ENCODE peak calls at places on chromosomes 3 and 15, in seven cellular contexts. S, B, F, Y, R, V and K are unnamed samples.

GRCh38 chr15:98547741-98548166 is 100.6 kb upstream of the IGF1R start:
- DNase-seq in R (peak), V (no peak), B (no peak), S (no peak), F (no peak), Y (peak), K (no peak)

GRCh38 chr3:96449341-96449740 is 365.1 kb upstream of the EPHA6 start:
- DNase-seq in V (no peak), B (no peak), R (no peak), F (no peak), S (no peak), Y (no peak), K (no peak)

GRCh38 chr15:92510163-92510882 is 116.6 kb downstream of the ST8SIA2 start:
- DNase-seq in V (no peak), R (no peak), F (no peak), Y (no peak), B (no peak), S (peak), K (no peak)

GRCh38 chr15:52234596-52235541 is 43.7 kb upstream of the GNB5 start:
- DNase-seq in S (no peak), Y (no peak), B (no peak), V (no peak), F (no peak), R (no peak), K (no peak)

GRCh38 chr3:169966951-169967915 is 626 bp downstream of the SEC62 start:
- DNase-seq in F (peak), V (peak), B (no peak), S (peak), Y (peak), R (no peak), K (no peak)

GRCh38 chr15:94840794-94841587 is 609.6 kb downstream of the MCTP2 start:
- DNase-seq in B (no peak), V (no peak), S (no peak), R (no peak), Y (no peak), F (no peak), K (peak)

GRCh38 chr3:16800361-16800760 is 84.4 kb upstream of the PLCL2 start:
- DNase-seq in V (no peak), Y (no peak), S (no peak), B (no peak), R (no peak), F (no peak), K (no peak)

GRCh38 chr3:43759297-43759782 is 68.6 kb downstream of the ABHD5 start:
- DNase-seq in R (no peak), F (peak), V (no peak), Y (no peak), B (no peak), S (peak), K (no peak)

GRCh38 chr15:55499158-55499557 is 8.9 kb downstream of the DNAAF4 start:
- DNase-seq in F (no peak), S (no peak), R (no peak), V (no peak), B (no peak), Y (no peak), K (no peak)

GRCh38 chr3:150414273-150414672 is 6.2 kb downstream of the TSC22D2 start:
- DNase-seq in Y (no peak), V (no peak), R (no peak), F (no peak), B (no peak), S (no peak), K (no peak)

GRCh38 chr15:78374436-78375393 is 34.6 kb downstream of the CRABP1 start:
- DNase-seq in F (no peak), S (peak), V (peak), R (no peak), B (peak), Y (peak), K (no peak)

GRCh38 chr15:69557340-69558137 is 104.9 kb downstream of the RPLP1 start:
- DNase-seq in Y (no peak), S (peak), V (peak), F (no peak), R (no peak), B (no peak), K (no peak)

GRCh38 chr3:194884649-194885315 is 199.1 kb downstream of the FAM43A start:
- DNase-seq in F (peak), B (no peak), V (no peak), R (no peak), Y (no peak), S (no peak), K (no peak)

GRCh38 chr15:82132116-82132515 is 86.3 kb upstream of the MEX3B start:
- DNase-seq in F (no peak), S (no peak), B (no peak), V (no peak), Y (no peak), R (no peak), K (no peak)

GRCh38 chr15:101131489-101132389 is 120.1 kb downstream of the CHSY1 start:
- DNase-seq in R (no peak), B (no peak), S (no peak), V (no peak), Y (no peak), F (no peak), K (no peak)

GRCh38 chr15:48794697-48795134 is 16.2 kb downstream of the CEP152 start:
- DNase-seq in Y (no peak), R (no peak), B (no peak), F (no peak), S (peak), V (no peak), K (no peak)

GRCh38 chr15:78069052-78069414 is 8.5 kb downstream of the TBC1D2B start:
- DNase-seq in F (no peak), B (no peak), V (no peak), S (no peak), R (no peak), Y (no peak), K (no peak)

GRCh38 chr15:92715753-92716152 is 60.2 kb upstream of the FAM174B start:
- DNase-seq in F (no peak), V (no peak), S (no peak), R (no peak), B (no peak), Y (no peak), K (no peak)

GRCh38 chr3:78707094-78707493 is 1060.7 kb downstream of the ROBO1 start:
- DNase-seq in F (no peak), S (no peak), V (no peak), Y (no peak), B (no peak), R (no peak), K (no peak)

GRCh38 chr3:189267981-189268613 is 96.3 kb downstream of the TPRG1 start:
- DNase-seq in Y (no peak), F (no peak), B (no peak), V (no peak), S (peak), R (no peak), K (no peak)

GRCh38 chr15:95953032-95953431 is 377.5 kb upstream of the NR2F2 start:
- DNase-seq in B (no peak), R (no peak), Y (no peak), S (no peak), F (no peak), V (no peak), K (no peak)

GRCh38 chr3:51340311-51340829 is 44.7 kb upstream of the MANF start:
- DNase-seq in F (no peak), V (no peak), Y (no peak), S (peak), R (no peak), B (no peak), K (no peak)

GRCh38 chr3:126763035-126763434 is 59.0 kb downstream of the CHCHD6 start:
- DNase-seq in B (no peak), S (no peak), Y (no peak), V (no peak), F (no peak), R (no peak), K (no peak)

GRCh38 chr15:65902373-65902772 is 33.1 kb downstream of the RAB11A start:
- DNase-seq in S (peak), B (no peak), F (peak), V (no peak), Y (peak), R (no peak), K (no peak)

GRCh38 chr3:74445541-74445940 is 168.9 kb downstream of the CNTN3 start:
- DNase-seq in F (no peak), R (no peak), Y (no peak), S (no peak), B (no peak), V (no peak), K (no peak)

GRCh38 chr3:127451321-127451720 is 139.2 kb downstream of the TPRA1 start:
- DNase-seq in Y (no peak), R (peak), V (peak), B (peak), F (no peak), S (no peak), K (peak)

GRCh38 chr3:54870423-54870822 is 57.4 kb downstream of the LRTM1 start:
- DNase-seq in V (no peak), R (no peak), S (peak), F (no peak), Y (no peak), B (no peak), K (no peak)

GRCh38 chr3:142817897-142818296 is 71.0 kb downstream of the PCOLCE2 start:
- DNase-seq in S (no peak), Y (no peak), B (no peak), R (no peak), F (no peak), V (no peak), K (no peak)

GRCh38 chr3:80051602-80051962 is 283.8 kb upstream of the ROBO1 start:
- DNase-seq in R (no peak), V (no peak), S (no peak), B (no peak), F (no peak), Y (no peak), K (no peak)

GRCh38 chr3:47161983-47162694 is 1.8 kb downstream of the SETD2 start:
- DNase-seq in B (no peak), S (no peak), V (no peak), Y (no peak), R (no peak), F (no peak), K (no peak)

GRCh38 chr15:66007663-66008262 is 138.5 kb downstream of the RAB11A start:
- DNase-seq in F (no peak), Y (no peak), S (no peak), V (no peak), B (no peak), R (no peak), K (no peak)

GRCh38 chr3:113498221-113499005 is 16.5 kb downstream of the SPICE1 start:
- DNase-seq in V (no peak), R (no peak), F (no peak), B (no peak), Y (no peak), S (peak), K (no peak)
- H3K27ac ChIP-seq in V (no peak), R (no peak), F (no peak), B (no peak), Y (no peak), S (peak), K (no peak)

GRCh38 chr3:40782086-40782721 is 257.4 kb downstream of the ZNF621 start:
- DNase-seq in V (no peak), Y (no peak), F (no peak), S (peak), B (no peak), R (no peak), K (no peak)
- TF ChIP-seq CTCF in V (no peak), Y (no peak), F (peak), S (no peak), B (no peak), R (no peak), K (no peak)

DNA sequence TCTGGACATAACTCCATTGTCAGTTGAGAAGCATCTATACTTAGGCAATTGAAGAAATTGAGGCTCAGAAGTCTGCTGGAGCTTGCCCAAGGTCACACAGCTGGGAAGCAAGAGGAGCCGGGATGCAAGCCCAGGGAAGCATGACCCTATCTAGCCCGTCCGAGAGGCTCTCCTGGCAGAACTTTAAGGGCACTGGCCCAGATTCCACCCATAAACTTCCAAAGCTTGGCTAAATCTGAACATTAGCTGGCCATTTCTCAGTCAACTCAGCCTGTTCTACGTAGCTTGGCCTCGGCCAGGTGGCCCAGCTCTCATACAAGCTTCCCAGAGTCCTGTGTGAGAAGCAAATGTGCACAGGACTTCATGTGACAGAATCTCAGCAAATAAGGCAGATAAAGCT is 75.8 kb downstream of the LRIG1 start:
- DNase-seq in F (peak), R (peak), S (no peak), V (peak), B (no peak), Y (no peak), K (no peak)
- H3K27ac ChIP-seq in F (peak), R (no peak), S (no peak), V (peak), B (peak), Y (no peak), K (no peak)

GRCh38 chr3:58531956-58532355 is 5.0 kb downstream of the ACOX2 start:
- DNase-seq in Y (no peak), V (no peak), F (no peak), B (no peak), S (peak), R (no peak), K (no peak)
- TF ChIP-seq CTCF in Y (no peak), V (no peak), F (no peak), B (no peak), S (peak), R (no peak), K (no peak)

GRCh38 chr3:39937315-39937714 is 127.9 kb downstream of the MYRIP start:
- DNase-seq in Y (no peak), F (no peak), R (no peak), V (no peak), S (no peak), B (no peak), K (no peak)
- H3K27ac ChIP-seq in Y (no peak), F (peak), R (no peak), V (no peak), S (no peak), B (peak), K (no peak)

GRCh38 chr15:41806291-41807181 is 21.4 kb upstream of the JMJD7 start:
- DNase-seq in B (peak), R (no peak), S (no peak), V (no peak), Y (no peak), F (peak), K (no peak)
- TF ChIP-seq CTCF in B (no peak), R (no peak), S (no peak), V (no peak), Y (no peak), F (peak), K (no peak)

GRCh38 chr15:40901053-40901443 is 6.8 kb downstream of the VPS18 start:
- DNase-seq in S (no peak), V (no peak), R (no peak), Y (no peak), B (no peak), F (no peak), K (no peak)

GRCh38 chr15:40899536-40900207 is 5.4 kb downstream of the VPS18 start:
- DNase-seq in Y (no peak), S (no peak), F (no peak), R (no peak), B (no peak), V (no peak), K (no peak)

GRCh38 chr15:40900256-40901052 is 6.2 kb downstream of the VPS18 start:
- DNase-seq in S (no peak), Y (no peak), V (no peak), B (no peak), F (no peak), R (no peak), K (no peak)

GRCh38 chr15:40904552-40905201 is 10.4 kb downstream of the VPS18 start:
- DNase-seq in F (no peak), B (no peak), S (no peak), R (no peak), Y (no peak), V (peak), K (no peak)

GRCh38 chr15:40902605-40903561 is 8.6 kb downstream of the VPS18 start:
- DNase-seq in V (no peak), Y (peak), B (no peak), S (no peak), R (no peak), F (peak), K (no peak)
- H3K27ac ChIP-seq in V (no peak), Y (peak), B (no peak), S (no peak), R (no peak), F (no peak), K (no peak)

GRCh38 chr3:158789592-158789991 is 12.3 kb upstream of the MFSD1 start:
- DNase-seq in F (no peak), S (peak), V (no peak), R (no peak), B (no peak), Y (no peak), K (no peak)
- TF ChIP-seq CTCF in F (peak), S (peak), V (peak), R (no peak), B (no peak), Y (peak), K (no peak)